ENCODE peak calls at places on chromosome 4, in seven cellular contexts. One of them, this sample, is unnamed.

GRCh38 chr4:180947421-180947820 is 1295.8 kb upstream of the TENM3 start:
- DNase-seq in fibroblast of pulmonary artery: peak; percentile 1
- DNase-seq in AG10803: peak; percentile 59
- DNase-seq in cardiac fibroblast: no peak
- DNase-seq in astrocyte of the spinal cord: peak; percentile 24
- DNase-seq in HAP-1: peak; percentile 65
- DNase-seq in A549: no peak
- DNase-seq in this sample: no peak

GRCh38 chr4:55311792-55312490 is 34.1 kb upstream of the SRD5A3 start:
- DNase-seq in A549: no peak
- DNase-seq in HAP-1: no peak
- DNase-seq in astrocyte of the spinal cord: no peak
- DNase-seq in cardiac fibroblast: peak; percentile 55
- DNase-seq in AG10803: no peak
- DNase-seq in fibroblast of pulmonary artery: peak; percentile 57
- DNase-seq in this sample: no peak

GRCh38 chr4:113278324-113278934 is 229.0 kb downstream of the ANK2 start:
- DNase-seq in fibroblast of pulmonary artery: peak; percentile 92
- DNase-seq in A549: peak; percentile 70
- DNase-seq in HAP-1: peak; percentile 66
- DNase-seq in AG10803: peak; percentile 79
- DNase-seq in astrocyte of the spinal cord: peak; percentile 80
- DNase-seq in cardiac fibroblast: peak; percentile 89
- DNase-seq in this sample: peak; percentile 38

GRCh38 chr4:157678478-157678877 is 457.9 kb downstream of the GRIA2 start:
- DNase-seq in fibroblast of pulmonary artery: no peak
- DNase-seq in astrocyte of the spinal cord: no peak
- DNase-seq in AG10803: no peak
- DNase-seq in A549: no peak
- DNase-seq in cardiac fibroblast: no peak
- DNase-seq in HAP-1: no peak
- DNase-seq in this sample: no peak

GRCh38 chr4:152036626-152037025 is 275.8 kb upstream of the GATB start:
- DNase-seq in cardiac fibroblast: no peak
- DNase-seq in fibroblast of pulmonary artery: no peak
- DNase-seq in astrocyte of the spinal cord: no peak
- DNase-seq in HAP-1: no peak
- DNase-seq in A549: no peak
- DNase-seq in AG10803: peak; percentile 14
- DNase-seq in this sample: peak; percentile 74

GRCh38 chr4:124035364-124036036 is 638.9 kb downstream of the SPRY1 start:
- DNase-seq in fibroblast of pulmonary artery: no peak
- DNase-seq in AG10803: no peak
- DNase-seq in HAP-1: no peak
- DNase-seq in A549: no peak
- DNase-seq in astrocyte of the spinal cord: no peak
- DNase-seq in cardiac fibroblast: no peak
- DNase-seq in this sample: no peak

GRCh38 chr4:101993841-101994221 is 203.3 kb downstream of the BANK1 start:
- DNase-seq in A549: no peak
- DNase-seq in fibroblast of pulmonary artery: no peak
- DNase-seq in HAP-1: no peak
- DNase-seq in cardiac fibroblast: no peak
- DNase-seq in astrocyte of the spinal cord: no peak
- DNase-seq in AG10803: no peak
- DNase-seq in this sample: no peak

GRCh38 chr4:60934896-60935295 is 265.2 kb upstream of the ADGRL3 start:
- DNase-seq in astrocyte of the spinal cord: no peak
- DNase-seq in AG10803: no peak
- DNase-seq in cardiac fibroblast: no peak
- DNase-seq in A549: no peak
- DNase-seq in HAP-1: no peak
- DNase-seq in fibroblast of pulmonary artery: no peak
- DNase-seq in this sample: no peak

GRCh38 chr4:122152699-122153328 is 683 bp downstream of the BLTP1 start:
- DNase-seq in cardiac fibroblast: peak; percentile 30
- DNase-seq in fibroblast of pulmonary artery: peak; percentile 38
- DNase-seq in AG10803: peak; percentile 22
- DNase-seq in A549: peak; percentile 9
- DNase-seq in astrocyte of the spinal cord: peak; percentile 33
- DNase-seq in HAP-1: peak; percentile 29
- DNase-seq in this sample: peak; percentile 57

GRCh38 chr4:83358410-83358809 is 23.8 kb upstream of the HPSE start:
- DNase-seq in A549: peak; percentile 37
- DNase-seq in fibroblast of pulmonary artery: peak; percentile 85
- DNase-seq in HAP-1: peak; percentile 63
- DNase-seq in astrocyte of the spinal cord: peak; percentile 78
- DNase-seq in cardiac fibroblast: peak; percentile 83
- DNase-seq in AG10803: peak; percentile 66
- DNase-seq in this sample: peak; percentile 26

GRCh38 chr4:152052431-152053057 is 291.7 kb upstream of the GATB start:
- DNase-seq in HAP-1: no peak
- DNase-seq in A549: no peak
- DNase-seq in AG10803: no peak
- DNase-seq in cardiac fibroblast: peak; percentile 14
- DNase-seq in fibroblast of pulmonary artery: peak; percentile 16
- DNase-seq in astrocyte of the spinal cord: peak; percentile 59
- DNase-seq in this sample: no peak

GRCh38 chr4:40909363-40909876 is 159.7 kb downstream of the NSUN7 start:
- DNase-seq in A549: no peak
- DNase-seq in AG10803: peak; percentile 58
- DNase-seq in cardiac fibroblast: peak; percentile 82
- DNase-seq in HAP-1: no peak
- DNase-seq in astrocyte of the spinal cord: peak; percentile 77
- DNase-seq in fibroblast of pulmonary artery: peak; percentile 74
- DNase-seq in this sample: peak; percentile 72

GRCh38 chr4:142203505-142203904 is 567.1 kb downstream of the IL15 start:
- DNase-seq in astrocyte of the spinal cord: no peak
- DNase-seq in cardiac fibroblast: no peak
- DNase-seq in HAP-1: no peak
- DNase-seq in fibroblast of pulmonary artery: no peak
- DNase-seq in A549: no peak
- DNase-seq in AG10803: no peak
- DNase-seq in this sample: no peak

GRCh38 chr4:161813889-161814288 is 349.9 kb downstream of the FSTL5 start:
- DNase-seq in cardiac fibroblast: no peak
- DNase-seq in astrocyte of the spinal cord: no peak
- DNase-seq in AG10803: no peak
- DNase-seq in A549: no peak
- DNase-seq in fibroblast of pulmonary artery: no peak
- DNase-seq in HAP-1: no peak
- DNase-seq in this sample: no peak

GRCh38 chr4:32341342-32341741 is 1621.2 kb downstream of the PCDH7 start:
- DNase-seq in fibroblast of pulmonary artery: no peak
- DNase-seq in AG10803: no peak
- DNase-seq in cardiac fibroblast: no peak
- DNase-seq in A549: no peak
- DNase-seq in HAP-1: no peak
- DNase-seq in astrocyte of the spinal cord: no peak
- DNase-seq in this sample: no peak

GRCh38 chr4:6948134-6948460 is 38.5 kb downstream of the TBC1D14 start:
- DNase-seq in cardiac fibroblast: no peak
- DNase-seq in AG10803: no peak
- DNase-seq in A549: no peak
- DNase-seq in fibroblast of pulmonary artery: no peak
- DNase-seq in HAP-1: no peak
- DNase-seq in astrocyte of the spinal cord: no peak
- DNase-seq in this sample: no peak

GRCh38 chr4:1169171-1169671 is 3.2 kb downstream of the SPON2 start:
- DNase-seq in cardiac fibroblast: no peak
- DNase-seq in AG10803: no peak
- DNase-seq in fibroblast of pulmonary artery: no peak
- DNase-seq in HAP-1: no peak
- DNase-seq in astrocyte of the spinal cord: no peak
- DNase-seq in A549: no peak
- DNase-seq in this sample: no peak

GRCh38 chr4:2043396-2044118 is 15.6 kb upstream of the NAT8L start:
- DNase-seq in A549: no peak
- DNase-seq in astrocyte of the spinal cord: no peak
- DNase-seq in cardiac fibroblast: no peak
- DNase-seq in fibroblast of pulmonary artery: no peak
- DNase-seq in AG10803: no peak
- DNase-seq in HAP-1: no peak
- DNase-seq in this sample: no peak

GRCh38 chr4:81130569-81130968 is 84.5 kb downstream of the PRKG2 start:
- DNase-seq in cardiac fibroblast: no peak
- DNase-seq in fibroblast of pulmonary artery: no peak
- DNase-seq in HAP-1: no peak
- DNase-seq in A549: no peak
- DNase-seq in AG10803: no peak
- DNase-seq in astrocyte of the spinal cord: no peak
- DNase-seq in this sample: no peak

GRCh38 chr4:152843476-152844107 is 63.8 kb downstream of the ARFIP1 start:
- DNase-seq in AG10803: no peak
- DNase-seq in A549: no peak
- DNase-seq in fibroblast of pulmonary artery: no peak
- DNase-seq in HAP-1: no peak
- DNase-seq in astrocyte of the spinal cord: no peak
- DNase-seq in cardiac fibroblast: no peak
- DNase-seq in this sample: no peak

GRCh38 chr4:176489001-176489400 is 169.2 kb downstream of the SPCS3 start:
- DNase-seq in A549: no peak
- DNase-seq in HAP-1: no peak
- DNase-seq in AG10803: no peak
- DNase-seq in astrocyte of the spinal cord: no peak
- DNase-seq in fibroblast of pulmonary artery: no peak
- DNase-seq in cardiac fibroblast: no peak
- DNase-seq in this sample: no peak

GRCh38 chr4:25913056-25913850 is 767 bp upstream of the SMIM20 start:
- DNase-seq in cardiac fibroblast: no peak
- DNase-seq in astrocyte of the spinal cord: peak; percentile 58
- DNase-seq in A549: no peak
- DNase-seq in HAP-1: peak; percentile 13
- DNase-seq in AG10803: peak; percentile 22
- DNase-seq in fibroblast of pulmonary artery: no peak
- DNase-seq in this sample: no peak

GRCh38 chr4:39565925-39566630 is 38.8 kb upstream of the UGDH start:
- DNase-seq in astrocyte of the spinal cord: peak; percentile 84
- DNase-seq in cardiac fibroblast: peak; percentile 96
- DNase-seq in A549: peak; percentile 57
- DNase-seq in HAP-1: no peak
- DNase-seq in AG10803: peak; percentile 80
- DNase-seq in fibroblast of pulmonary artery: peak; percentile 84
- DNase-seq in this sample: no peak

GRCh38 chr4:141314627-141315026 is 93.9 kb downstream of the ZNF330 start:
- DNase-seq in HAP-1: no peak
- DNase-seq in fibroblast of pulmonary artery: no peak
- DNase-seq in astrocyte of the spinal cord: no peak
- DNase-seq in cardiac fibroblast: no peak
- DNase-seq in AG10803: no peak
- DNase-seq in A549: no peak
- DNase-seq in this sample: no peak

GRCh38 chr4:5905714-5906113 is 12.8 kb upstream of the CRMP1 start:
- DNase-seq in cardiac fibroblast: no peak
- DNase-seq in A549: no peak
- DNase-seq in fibroblast of pulmonary artery: no peak
- DNase-seq in AG10803: no peak
- DNase-seq in astrocyte of the spinal cord: no peak
- DNase-seq in HAP-1: no peak
- DNase-seq in this sample: no peak
- H3K4me3 ChIP-seq in cardiac fibroblast: no peak overlapping the region
- H3K4me3 ChIP-seq in A549: no peak overlapping the region
- H3K4me3 ChIP-seq in fibroblast of pulmonary artery: no peak overlapping the region
- H3K4me3 ChIP-seq in AG10803: no peak overlapping the region
- H3K4me3 ChIP-seq in astrocyte of the spinal cord: no peak overlapping the region
- H3K4me3 ChIP-seq in HAP-1: no peak overlapping the region
- H3K4me3 ChIP-seq in this sample: no peak overlapping the region

DNA sequence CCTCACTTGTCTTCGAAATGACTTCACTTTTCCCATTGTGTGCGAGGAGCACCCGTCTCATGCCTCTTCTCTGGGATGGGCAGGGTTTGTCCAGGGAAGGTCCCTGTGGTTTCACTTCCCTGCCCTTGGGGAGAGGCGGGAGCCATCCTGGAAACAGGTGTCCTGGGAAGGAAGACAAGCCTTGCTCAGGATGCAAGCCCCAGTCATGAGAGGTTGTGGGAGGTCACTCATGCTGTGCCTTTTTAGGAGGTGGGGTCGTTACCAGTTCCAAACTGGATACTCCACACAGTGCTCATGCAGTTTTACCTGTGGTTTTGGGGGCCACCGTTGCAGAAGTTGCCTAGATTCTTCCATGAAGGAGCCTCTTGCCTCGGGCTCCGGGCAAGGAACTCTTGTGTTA is 3.8 kb downstream of the RGS12 start:
- DNase-seq in HAP-1: no peak
- DNase-seq in astrocyte of the spinal cord: no peak
- DNase-seq in cardiac fibroblast: no peak
- DNase-seq in fibroblast of pulmonary artery: no peak
- DNase-seq in A549: no peak
- DNase-seq in AG10803: no peak
- DNase-seq in this sample: no peak
- H3K4me3 ChIP-seq in HAP-1: no peak overlapping the region
- H3K4me3 ChIP-seq in astrocyte of the spinal cord: no peak overlapping the region
- H3K4me3 ChIP-seq in cardiac fibroblast: no peak overlapping the region
- H3K4me3 ChIP-seq in fibroblast of pulmonary artery: no peak overlapping the region
- H3K4me3 ChIP-seq in A549: no peak overlapping the region
- H3K4me3 ChIP-seq in AG10803: no peak overlapping the region
- H3K4me3 ChIP-seq in this sample: no peak overlapping the region

GRCh38 chr4:86595426-86595805 is 1.3 kb downstream of the PTPN13 start:
- DNase-seq in A549: no peak
- DNase-seq in AG10803: no peak
- DNase-seq in astrocyte of the spinal cord: no peak
- DNase-seq in fibroblast of pulmonary artery: peak; percentile 35
- DNase-seq in cardiac fibroblast: peak; percentile 52
- DNase-seq in HAP-1: peak; percentile 28
- DNase-seq in this sample: peak; percentile 3
- H3K4me3 ChIP-seq in A549: peak overlapping the region; percentile 87
- H3K4me3 ChIP-seq in AG10803: peak overlapping the region; percentile 95
- H3K4me3 ChIP-seq in astrocyte of the spinal cord: peak overlapping the region; percentile 87
- H3K4me3 ChIP-seq in fibroblast of pulmonary artery: peak overlapping the region; percentile 93
- H3K4me3 ChIP-seq in cardiac fibroblast: peak overlapping the region; percentile 59
- H3K4me3 ChIP-seq in HAP-1: peak overlapping the region; percentile 66
- H3K4me3 ChIP-seq in this sample: peak overlapping the region; percentile 67

DNA sequence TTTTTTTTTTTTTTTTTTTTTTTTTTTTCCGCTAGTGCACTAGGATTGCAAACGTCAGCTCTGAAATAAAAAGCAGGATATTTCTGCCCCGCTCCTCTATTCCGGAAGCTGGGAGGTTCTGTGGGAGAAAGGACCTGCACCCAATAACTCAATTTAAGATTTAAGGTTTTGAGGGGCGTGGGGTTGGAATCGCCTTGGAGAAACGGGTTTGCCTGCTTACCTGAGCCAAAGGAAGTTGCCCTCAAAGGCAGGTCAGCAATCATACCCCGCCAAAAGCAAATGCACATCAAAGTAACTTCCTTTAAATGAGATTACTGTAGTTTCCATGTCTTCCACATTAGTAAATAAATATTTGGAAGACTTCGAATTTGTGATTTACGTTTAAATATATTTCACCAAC is 952 bp upstream of the HS3ST1 start:
- DNase-seq in cardiac fibroblast: no peak
- DNase-seq in HAP-1: no peak
- DNase-seq in A549: no peak
- DNase-seq in fibroblast of pulmonary artery: no peak
- DNase-seq in astrocyte of the spinal cord: no peak
- DNase-seq in AG10803: no peak
- DNase-seq in this sample: no peak
- H3K4me3 ChIP-seq in cardiac fibroblast: no peak overlapping the region
- H3K4me3 ChIP-seq in HAP-1: no peak overlapping the region
- H3K4me3 ChIP-seq in A549: peak overlapping the region; percentile 60
- H3K4me3 ChIP-seq in fibroblast of pulmonary artery: peak overlapping the region; percentile 71
- H3K4me3 ChIP-seq in astrocyte of the spinal cord: peak overlapping the region; percentile 43
- H3K4me3 ChIP-seq in AG10803: no peak overlapping the region
- H3K4me3 ChIP-seq in this sample: no peak overlapping the region

This sample was measured in MG63.